ENCODE peak calls at places on chromosome 2, in four cellular contexts. J, C, O and I are unnamed samples.

GRCh38 chr2:158138255-158138654 is 36.6 kb downstream of the UPP2 start:
- DNase-seq in J (no peak), O (no peak), C (no peak), I (no peak)

GRCh38 chr2:15749460-15750432 is 158.1 kb downstream of the DDX1 start:
- DNase-seq in J (no peak), O (no peak), C (peak), I (no peak)

GRCh38 chr2:12412898-12413305 is 303.8 kb upstream of the TRIB2 start:
- DNase-seq in J (peak), O (peak), C (no peak), I (no peak)

GRCh38 chr2:161078211-161078539 is 82.1 kb upstream of the TANK start:
- DNase-seq in O (no peak), J (no peak), C (no peak), I (no peak)

GRCh38 chr2:98188351-98189046 is 101.5 kb downstream of the VWA3B start:
- DNase-seq in C (no peak), O (no peak), J (no peak), I (no peak)

GRCh38 chr2:13193075-13193474 is 476.3 kb downstream of the TRIB2 start:
- DNase-seq in C (no peak), J (no peak), O (no peak), I (no peak)

GRCh38 chr2:33317369-33318015 is 159.0 kb upstream of the RASGRP3 start:
- DNase-seq in O (no peak), C (no peak), J (no peak), I (no peak)

GRCh38 chr2:168490015-168490874 is 34.2 kb downstream of the CERS6 start:
- DNase-seq in C (no peak), O (peak), J (peak), I (no peak)

GRCh38 chr2:98803747-98804650 is 73.1 kb upstream of the MGAT4A start:
- DNase-seq in C (no peak), O (no peak), J (no peak), I (no peak)

GRCh38 chr2:26911911-26912861 is 58.3 kb upstream of the MAPRE3 start:
- DNase-seq in C (peak), O (no peak), J (no peak), I (no peak)

GRCh38 chr2:237815637-237816036 is 17.1 kb downstream of the RBM44 start:
- DNase-seq in C (no peak), J (no peak), O (no peak), I (no peak)

GRCh38 chr2:144518744-144519596 is 949 bp downstream of the ZEB2 start:
- DNase-seq in O (no peak), J (no peak), C (no peak), I (no peak)

GRCh38 chr2:43276962-43277383 is 50.6 kb upstream of the ZFP36L2 start:
- DNase-seq in O (no peak), C (no peak), J (no peak), I (no peak)

GRCh38 chr2:70767094-70767698 is 804 bp downstream of the ADD2 start:
- DNase-seq in J (no peak), C (peak), O (no peak), I (no peak)

GRCh38 chr2:239368321-239368720 is 32.5 kb downstream of the HDAC4 start:
- DNase-seq in C (peak), O (no peak), J (no peak), I (no peak)

GRCh38 chr2:9231291-9232165 is 24.9 kb downstream of the ASAP2 start:
- DNase-seq in C (peak), J (no peak), O (no peak), I (no peak)

GRCh38 chr2:102235491-102235890 is 48.7 kb downstream of the IL1RL2 start:
- DNase-seq in J (no peak), O (no peak), C (no peak), I (no peak)

GRCh38 chr2:52518673-52519072 is 1248.9 kb upstream of the CHAC2 start:
- DNase-seq in O (no peak), J (no peak), C (no peak), I (no peak)

GRCh38 chr2:42138163-42139016 is 30.8 kb upstream of the EML4 start:
- DNase-seq in O (no peak), J (no peak), C (no peak), I (no peak)

GRCh38 chr2:66553370-66553769 is 118.4 kb downstream of the MEIS1 start:
- DNase-seq in C (peak), J (no peak), O (no peak), I (no peak)

GRCh38 chr2:217399288-217399687 is 539.4 kb upstream of the TNP1 start:
- DNase-seq in C (no peak), O (no peak), J (no peak), I (no peak)

GRCh38 chr2:108491848-108492247 is 42.4 kb upstream of the LIMS1 start:
- DNase-seq in O (no peak), J (no peak), C (no peak), I (no peak)